ENCODE peak calls at places on chromosomes 4 and X, in five cellular contexts. G is NCI-H69, O is RPMI8226, J is upper lobe of right lung, M is WTC11. E is an unnamed sample.

GRCh38 chr4:145153181-145153903 is 27.0 kb downstream of the OTUD4 start:
- DNase-seq in G (no peak), O (no peak), J (no peak), M (no peak), E (no peak)

GRCh38 chr4:82268050-82268825 is 105.6 kb downstream of the HNRNPD start:
- DNase-seq in G (peak), O (peak), J (no peak), M (peak), E (peak)

GRCh38 chr4:38069271-38069760 is 109.1 kb downstream of the PTTG2 start:
- DNase-seq in G (peak), O (no peak), J (no peak), M (peak), E (no peak)

GRCh38 chr4:53098681-53099121 is 236.6 kb downstream of the RASL11B start:
- DNase-seq in G (no peak), O (no peak), J (no peak), M (no peak), E (no peak)

GRCh38 chr4:113328514-113328913 is 279.1 kb downstream of the ANK2 start:
- DNase-seq in G (peak), O (no peak), J (no peak), M (peak), E (no peak)

GRCh38 chrX:138853936-138854335 is 142.4 kb upstream of the FGF13 start:
- DNase-seq in G (no peak), O (no peak), J (no peak), M (no peak), E (no peak)

GRCh38 chr4:78057600-78058560 is 757 bp downstream of the FRAS1 start:
- DNase-seq in G (peak), O (no peak), J (peak), M (peak), E (peak)

GRCh38 chr4:3296651-3297050 is 3.8 kb downstream of the RGS12 start:
- DNase-seq in G (no peak), O (no peak), J (no peak), M (no peak), E (no peak)

GRCh38 chr4:26331380-26331945 is 10.6 kb downstream of the RBPJ start:
- DNase-seq in G (peak), O (no peak), J (no peak), M (no peak), E (no peak)

GRCh38 chr4:46844325-46844917 is 64.6 kb downstream of the COX7B2 start:
- DNase-seq in G (peak), O (peak), J (no peak), M (peak), E (no peak)

GRCh38 chr4:52991452-52991851 is 129.3 kb downstream of the RASL11B start:
- DNase-seq in G (no peak), O (no peak), J (no peak), M (no peak), E (no peak)

GRCh38 chr4:127997534-127998388 is 32.6 kb downstream of the ABHD18 start:
- DNase-seq in G (no peak), O (peak), J (no peak), M (no peak), E (no peak)

GRCh38 chr4:36255575-36255974 is 11.3 kb upstream of the ARAP2 start:
- DNase-seq in G (no peak), O (peak), J (no peak), M (no peak), E (no peak)

GRCh38 chrX:120740072-120740471 is 110.2 kb upstream of the C1GALT1C1 start:
- DNase-seq in G (no peak), O (no peak), J (no peak), M (no peak), E (no peak)

GRCh38 chrX:136353519-136354095 is 52.8 kb downstream of the ADGRG4 start:
- DNase-seq in G (no peak), O (no peak), J (no peak), M (no peak), E (no peak)

GRCh38 chrX:10099411-10099810 is 57.4 kb upstream of the CLCN4 start:
- DNase-seq in G (no peak), O (no peak), J (no peak), M (no peak), E (no peak)

GRCh38 chr4:31005037-31005436 is 284.9 kb downstream of the PCDH7 start:
- DNase-seq in G (no peak), O (no peak), J (no peak), M (no peak), E (no peak)

GRCh38 chr4:123209436-123209835 is 187.2 kb upstream of the SPRY1 start:
- DNase-seq in G (no peak), O (no peak), J (no peak), M (no peak), E (no peak)

E was measured in left ventricle myocardium superior.